ENCODE peak calls at places on chromosome 4, in five cellular contexts. U is lower leg skin, J is brain microvascular endothelial cell, R is cardiac fibroblast, V is GM23248. D is an unnamed sample.

GRCh38 chr4:121439669-121440068 is 58.9 kb upstream of the QRFPR start:
- DNase-seq in J (no peak), U (no peak), V (no peak), R (no peak), D (no peak)

GRCh38 chr4:118947095-118947494 is 58.4 kb downstream of the SYNPO2 start:
- DNase-seq in U (no peak), R (no peak), J (no peak), V (no peak), D (no peak)

GRCh38 chr4:166499820-166500219 is 626.8 kb downstream of the TLL1 start:
- DNase-seq in V (no peak), R (peak; percentile 14), J (no peak), U (no peak), D (no peak)

GRCh38 chr4:14726441-14727405 is 275.6 kb upstream of the CPEB2 start:
- DNase-seq in J (peak; percentile 75), U (no peak), R (peak; percentile 78), V (peak; percentile 1), D (no peak)

GRCh38 chr4:24473309-24473721 is 111.0 kb downstream of the DHX15 start:
- DNase-seq in R (peak; percentile 42), V (peak; percentile 41), J (no peak), U (no peak), D (no peak)

GRCh38 chr4:60611762-60612496 is 588.2 kb upstream of the ADGRL3 start:
- DNase-seq in U (no peak), J (peak; percentile 27), V (no peak), R (peak; percentile 47), D (no peak)

GRCh38 chr4:164949448-164950118 is 27.9 kb downstream of the TRIM61 start:
- DNase-seq in U (no peak), J (no peak), V (peak; percentile 50), R (no peak), D (no peak)

GRCh38 chr4:7988437-7988836 is 48.8 kb upstream of the AFAP1 start:
- DNase-seq in U (no peak), J (peak; percentile 45), V (peak; percentile 91), R (peak; percentile 78), D (no peak)

GRCh38 chr4:36322921-36323354 is 41.5 kb downstream of the DTHD1 start:
- DNase-seq in J (no peak), V (no peak), U (no peak), R (no peak), D (no peak)

GRCh38 chr4:94698187-94698586 is 59.6 kb upstream of the BMPR1B start:
- DNase-seq in V (no peak), J (no peak), R (no peak), U (no peak), D (no peak)

GRCh38 chr4:79217043-79217442 is 108.8 kb downstream of the NAA11 start:
- DNase-seq in V (no peak), J (no peak), U (no peak), R (no peak), D (no peak)

GRCh38 chr4:151553874-151554273 is 144.9 kb downstream of the FHIP1A start:
- DNase-seq in V (no peak), R (no peak), J (no peak), U (no peak), D (no peak)

GRCh38 chr4:86302242-86302641 is 57.6 kb downstream of the MAPK10 start:
- DNase-seq in V (peak; percentile 10), J (no peak), U (no peak), R (peak; percentile 91), D (no peak)

GRCh38 chr4:147824316-147824715 is 92.4 kb downstream of the ARHGAP10 start:
- DNase-seq in J (no peak), R (peak; percentile 71), V (no peak), U (no peak), D (no peak)

GRCh38 chr4:100907465-100908454 is 389.9 kb upstream of the EMCN start:
- DNase-seq in J (no peak), R (peak; percentile 52), U (no peak), V (peak; percentile 32), D (no peak)

GRCh38 chr4:31194823-31195222 is 474.7 kb downstream of the PCDH7 start:
- DNase-seq in U (no peak), R (peak; percentile 6), J (no peak), V (no peak), D (no peak)

GRCh38 chr4:107153228-107153627 is 117.1 kb upstream of the DKK2 start:
- DNase-seq in V (peak; percentile 33), J (no peak), R (peak; percentile 33), U (no peak), D (peak; percentile 30)

GRCh38 chr4:7357296-7357680 is 77.4 kb downstream of the PSAPL1 start:
- DNase-seq in R (no peak), U (no peak), J (no peak), V (no peak), D (no peak)

GRCh38 chr4:108828620-108829019 is 65.8 kb upstream of the ETNPPL start:
- DNase-seq in R (no peak), V (no peak), U (no peak), J (no peak), D (no peak)

GRCh38 chr4:25842229-25842840 is 20.5 kb downstream of the SEL1L3 start:
- DNase-seq in J (no peak), R (no peak), U (no peak), V (no peak), D (no peak)

GRCh38 chr4:42265782-42266602 is 113.5 kb upstream of the BEND4 start:
- DNase-seq in U (no peak), J (no peak), R (no peak), V (no peak), D (no peak)

GRCh38 chr4:123055943-123056342 is 133.5 kb upstream of the NUDT6 start:
- DNase-seq in R (peak; percentile 57), J (peak; percentile 18), V (peak; percentile 45), U (no peak), D (no peak)

GRCh38 chr4:177696438-177696966 is 254.3 kb upstream of the AGA start:
- DNase-seq in U (no peak), J (no peak), R (no peak), V (no peak), D (no peak)

GRCh38 chr4:36024901-36025610 is 219.3 kb downstream of the ARAP2 start:
- DNase-seq in J (no peak), V (no peak), U (no peak), R (no peak), D (no peak)

GRCh38 chr4:163344147-163345050 is 707 bp downstream of the NPY5R start:
- DNase-seq in J (no peak), R (no peak), U (peak; percentile 83), V (no peak), D (no peak)

GRCh38 chr4:41362647-41363383 is 106.1 kb downstream of the UCHL1 start:
- DNase-seq in U (no peak), J (no peak), R (no peak), V (peak; percentile 24), D (no peak)

GRCh38 chr4:168832746-168833575 is 177.1 kb downstream of the CBR4 start:
- DNase-seq in J (no peak), V (peak; percentile 71), R (peak; percentile 53), U (peak; percentile 89), D (no peak)

GRCh38 chr4:89836897-89837384 is at the start of gene SNCA:
- DNase-seq in V (peak; percentile 67), J (peak; percentile 44), U (peak; percentile 93), R (peak; percentile 11), D (peak; percentile 55)

GRCh38 chr4:110904435-110905050 is 281.7 kb upstream of the PITX2 start:
- DNase-seq in U (no peak), V (peak; percentile 5), J (no peak), R (no peak), D (no peak)

GRCh38 chr4:159175989-159176375 is 73.1 kb downstream of the RAPGEF2 start:
- DNase-seq in U (no peak), R (no peak), J (no peak), V (no peak), D (no peak)

GRCh38 chr4:144709793-144710525 is 64.0 kb downstream of the HHIP start:
- DNase-seq in R (peak; percentile 95), V (peak; percentile 91), J (peak; percentile 79), U (no peak), D (no peak)

GRCh38 chr4:109803924-109804571 is 2.2 kb upstream of the CFI start:
- DNase-seq in V (peak; percentile 65), R (peak; percentile 56), U (no peak), J (peak; percentile 36), D (no peak)

GRCh38 chr4:88037447-88037846 is 30.0 kb downstream of the PKD2 start:
- DNase-seq in J (no peak), V (no peak), R (no peak), U (no peak), D (no peak)

GRCh38 chr4:77881460-77882295 is 19.0 kb downstream of the MRPL1 start:
- DNase-seq in V (peak; percentile 24), U (no peak), J (peak; percentile 29), R (peak; percentile 55), D (no peak)

GRCh38 chr4:153341575-153342090 is 2.9 kb upstream of the MND1 start:
- DNase-seq in V (peak; percentile 53), R (peak; percentile 56), J (peak; percentile 40), U (no peak), D (no peak)

GRCh38 chr4:39053983-39054382 is 8.0 kb upstream of the KLHL5 start:
- DNase-seq in U (no peak), R (no peak), J (no peak), V (no peak), D (no peak)

GRCh38 chr4:87853108-87853507 is 20.3 kb downstream of the MEPE start:
- DNase-seq in J (peak; percentile 37), V (peak; percentile 64), R (peak; percentile 74), U (no peak), D (no peak)

GRCh38 chr4:1239141-1239948 is 9.6 kb downstream of the CTBP1 start:
- DNase-seq in R (no peak), U (peak; percentile 83), V (no peak), J (no peak), D (no peak)

GRCh38 chr4:2756691-2757350 is 685 bp upstream of the TNIP2 start:
- DNase-seq in R (no peak), V (no peak), J (no peak), U (no peak), D (peak; percentile 44)
- H3K4me3 ChIP-seq in R (peak overlapping the region; percentile 5), V (peak overlapping the region; percentile 51), J (peak overlapping the region; percentile 37), U (no peak overlapping the region), D (peak overlapping the region; percentile 72)

GRCh38 chr4:188282620-188283232 is 143.5 kb downstream of the TRIML1 start:
- DNase-seq in U (no peak), J (no peak), R (no peak), V (no peak), D (no peak)
- H3K4me3 ChIP-seq in U (no peak overlapping the region), J (peak overlapping the region; percentile 33), R (peak overlapping the region; percentile 15), V (no peak overlapping the region), D (peak overlapping the region; percentile 27)

DNA sequence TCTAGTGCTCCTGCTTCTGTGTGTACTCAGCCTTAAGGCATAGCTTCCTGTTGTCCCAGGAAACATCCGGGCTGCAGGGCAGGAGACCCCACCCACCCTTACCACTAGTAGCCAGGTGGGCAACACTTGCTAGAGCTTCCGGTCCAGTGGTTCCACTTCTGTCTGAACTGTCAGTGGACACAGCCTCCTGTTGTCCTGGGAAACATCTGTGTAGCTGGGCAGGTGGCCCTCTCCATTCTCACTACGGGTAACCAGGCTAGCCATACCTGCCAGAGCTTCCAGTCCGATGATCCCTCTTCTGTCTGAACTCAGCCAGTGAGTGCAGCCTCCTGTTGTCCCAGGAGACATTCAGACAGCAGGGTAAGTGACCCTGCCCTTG is 372.2 kb downstream of the INPP4B start:
- DNase-seq in U (no peak), R (no peak), V (no peak), J (no peak), D (no peak)
- H3K4me3 ChIP-seq in U (no peak overlapping the region), R (no peak overlapping the region), V (no peak overlapping the region), J (no peak overlapping the region), D (no peak overlapping the region)

DNA sequence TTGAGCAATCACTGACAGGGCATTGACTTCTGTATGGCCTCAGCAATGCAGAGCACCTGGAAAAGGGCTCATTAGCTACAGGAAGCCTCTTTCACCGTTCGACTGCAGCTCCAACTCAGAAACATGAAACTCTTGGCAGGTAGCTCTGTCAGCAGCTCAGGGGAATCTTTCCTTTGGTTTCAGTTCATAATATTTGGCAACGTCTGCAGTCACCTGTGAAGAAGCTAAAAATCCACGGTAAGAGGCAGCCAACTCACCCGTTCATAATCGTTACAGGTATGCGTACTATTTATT is 354.9 kb downstream of the CAMK2D start:
- DNase-seq in R (no peak), V (no peak), J (no peak), U (no peak), D (no peak)
- H3K4me3 ChIP-seq in R (no peak overlapping the region), V (no peak overlapping the region), J (no peak overlapping the region), U (no peak overlapping the region), D (no peak overlapping the region)

D was measured in lower lobe of right lung.